ENCODE peak calls at places on chromosomes 12 and 14, in seven cellular contexts. N, P, X, Y, D, M and K are unnamed samples.
A peak's percentile ranks its signal among the peaks of the same experiment; 100 is the strongest.

GRCh38 chr12:7162691-7163114 is 26.8 kb upstream of the PEX5 start:
- DNase-seq in N (no peak), P (no peak), X (no peak), Y (peak; percentile 29), D (no peak), M (no peak), K (no peak)

GRCh38 chr12:1046727-1047126 is 55.7 kb downstream of the ERC1 start:
- DNase-seq in N (no peak), P (no peak), X (no peak), Y (no peak), D (no peak), M (no peak), K (no peak)

GRCh38 chr12:117064596-117064995 is 34.6 kb downstream of the TESC start:
- DNase-seq in N (no peak), P (no peak), X (no peak), Y (no peak), D (no peak), M (no peak), K (no peak)

GRCh38 chr12:3542911-3543310 is 51.9 kb downstream of the PRMT8 start:
- DNase-seq in N (no peak), P (no peak), X (no peak), Y (no peak), D (no peak), M (no peak), K (no peak)

GRCh38 chr12:5166976-5167375 is 123.3 kb downstream of the KCNA5 start:
- DNase-seq in N (no peak), P (no peak), X (no peak), Y (no peak), D (no peak), M (no peak), K (no peak)

GRCh38 chr12:66932126-66932525 is 253.2 kb upstream of the GRIP1 start:
- DNase-seq in N (no peak), P (no peak), X (no peak), Y (no peak), D (no peak), M (no peak), K (no peak)

GRCh38 chr12:63276537-63277365 is 125.8 kb upstream of the AVPR1A start:
- DNase-seq in N (no peak), P (no peak), X (no peak), Y (peak; percentile 58), D (no peak), M (no peak), K (no peak)

GRCh38 chr12:79420146-79420618 is 270.6 kb downstream of the PAWR start:
- DNase-seq in N (no peak), P (no peak), X (no peak), Y (no peak), D (no peak), M (no peak), K (no peak)

GRCh38 chr12:11209098-11209497 is 22.4 kb upstream of the TAS2R42 start:
- DNase-seq in N (no peak), P (no peak), X (no peak), Y (no peak), D (no peak), M (no peak), K (no peak)

GRCh38 chr14:94773017-94773681 is 3.2 kb upstream of the GSC start:
- DNase-seq in N (no peak), P (no peak), X (no peak), Y (peak; percentile 15), D (no peak), M (no peak), K (no peak)

GRCh38 chr14:104891664-104892500 is 26.8 kb downstream of the CEP170B start:
- DNase-seq in N (no peak), P (peak; percentile 1), X (no peak), Y (no peak), D (no peak), M (no peak), K (no peak)

GRCh38 chr12:11837318-11837934 is 188.0 kb downstream of the ETV6 start:
- DNase-seq in N (no peak), P (no peak), X (no peak), Y (no peak), D (no peak), M (no peak), K (no peak)

GRCh38 chr14:99564256-99564902 is 39.6 kb downstream of the CCDC85C start:
- DNase-seq in N (no peak), P (no peak), X (no peak), Y (peak; percentile 95), D (no peak), M (no peak), K (no peak)

GRCh38 chr12:74537126-74537706 is 419 bp upstream of the ATXN7L3B start:
- DNase-seq in N (no peak), P (no peak), X (no peak), Y (peak; percentile 80), D (no peak), M (no peak), K (peak; percentile 71)